ENCODE peak calls at places on chromosome 6, in six cellular contexts. V is GM23338, C is astrocyte, W is PC-3, X is GM23248, N is PC-9. A is an unnamed sample. For H3K4me1, the result is how much of the 10 kb centered on the place peaks cover.

GRCh38 chr6:148471624-148472494 is 129.2 kb downstream of the SASH1 start:
- DNase-seq in V (no peak), C (peak), W (no peak), X (peak), N (no peak), A (peak)

GRCh38 chr6:26576929-26577719 is 19.6 kb upstream of the ABT1 start:
- DNase-seq in V (peak), C (peak), W (peak), X (peak), N (peak), A (peak)

GRCh38 chr6:158660331-158660730 is 10.5 kb downstream of the SYTL3 start:
- DNase-seq in V (peak), C (no peak), W (peak), X (peak), N (no peak), A (no peak)

GRCh38 chr6:158329531-158329930 is 17.3 kb downstream of the TULP4 start:
- DNase-seq in V (no peak), C (no peak), W (no peak), X (peak), N (no peak), A (no peak)

GRCh38 chr6:133184798-133185380 is 56.3 kb upstream of the EYA4 start:
- DNase-seq in V (peak), C (no peak), W (peak), X (peak), N (no peak), A (peak)

GRCh38 chr6:14423330-14423729 is 305.8 kb downstream of the CD83 start:
- DNase-seq in V (no peak), C (no peak), W (no peak), X (no peak), N (no peak), A (peak)

GRCh38 chr6:116111552-116112528 is 11.2 kb downstream of the NT5DC1 start:
- DNase-seq in V (peak), C (no peak), W (peak), X (peak), N (peak), A (peak)

GRCh38 chr6:55826941-55827340 is 48.4 kb downstream of the BMP5 start:
- DNase-seq in V (no peak), C (no peak), W (no peak), X (no peak), N (no peak), A (no peak)

GRCh38 chr6:31834704-31835375 is 7.3 kb downstream of the HSPA1B start:
- DNase-seq in V (peak), C (no peak), W (peak), X (peak), N (no peak), A (no peak)

GRCh38 chr6:149859938-149860337 is 4.2 kb downstream of the LRP11 start:
- DNase-seq in V (no peak), C (no peak), W (no peak), X (no peak), N (no peak), A (no peak)

GRCh38 chr6:72246926-72247325 is 360.6 kb downstream of the RIMS1 start:
- DNase-seq in V (peak), C (no peak), W (peak), X (no peak), N (no peak), A (no peak)

GRCh38 chr6:89242574-89243330 is 25.6 kb upstream of the GABRR1 start:
- DNase-seq in V (peak), C (peak), W (peak), X (peak), N (no peak), A (peak)

GRCh38 chr6:31246051-31246495 is 25.8 kb downstream of the HLA-C start:
- DNase-seq in V (peak), C (peak), W (peak), X (peak), N (peak), A (peak)

GRCh38 chr6:135906542-135906941 is 55.0 kb downstream of the PDE7B start:
- DNase-seq in V (no peak), C (peak), W (peak), X (peak), N (no peak), A (peak)

GRCh38 chr6:127897437-127897836 is 3.4 kb downstream of the THEMIS start:
- DNase-seq in V (no peak), C (peak), W (no peak), X (no peak), N (no peak), A (no peak)

GRCh38 chr6:116389357-116389756 is 18.6 kb downstream of the DSE start:
- DNase-seq in V (no peak), C (peak), W (no peak), X (peak), N (no peak), A (no peak)

GRCh38 chr6:4817551-4817950 is 41.3 kb downstream of the CDYL start:
- DNase-seq in V (no peak), C (peak), W (peak), X (peak), N (no peak), A (no peak)

GRCh38 chr6:3026811-3027626 is 27.3 kb downstream of the NQO2 start:
- DNase-seq in V (no peak), C (peak), W (no peak), X (no peak), N (no peak), A (peak)

GRCh38 chr6:5135783-5136376 is 50.7 kb downstream of the PPP1R3G start:
- DNase-seq in V (peak), C (no peak), W (peak), X (peak), N (no peak), A (peak)

GRCh38 chr6:133948472-133948871 is 4.6 kb upstream of the TBPL1 start:
- DNase-seq in V (no peak), C (no peak), W (no peak), X (no peak), N (no peak), A (no peak)

GRCh38 chr6:30657454-30657853 is 10.5 kb downstream of the C6orf136 start:
- DNase-seq in V (no peak), C (no peak), W (no peak), X (no peak), N (no peak), A (no peak)

GRCh38 chr6:139801571-139802321 is 427.3 kb upstream of the CITED2 start:
- DNase-seq in V (peak), C (peak), W (no peak), X (peak), N (no peak), A (peak)

GRCh38 chr6:21395121-21395520 is 198.4 kb upstream of the SOX4 start:
- DNase-seq in V (no peak), C (peak), W (peak), X (no peak), N (no peak), A (peak)

GRCh38 chr6:16333580-16333979 is 95.2 kb downstream of the GMPR start:
- DNase-seq in V (no peak), C (peak), W (peak), X (peak), N (peak), A (peak)
- H3K4me1 ChIP-seq in V (under half), C (under half), W (under half), X (half or more), N (under half), A (under half)

GRCh38 chr6:28814032-28814976 is 109.5 kb downstream of the TRIM27 start:
- DNase-seq in V (peak), C (no peak), W (no peak), X (no peak), N (no peak), A (no peak)

GRCh38 chr6:28816909-28817807 is 106.6 kb downstream of the TRIM27 start:
- DNase-seq in V (peak), C (peak), W (peak), X (peak), N (peak), A (peak)

GRCh38 chr6:28817808-28818145 is 106.0 kb downstream of the TRIM27 start:
- DNase-seq in V (no peak), C (no peak), W (no peak), X (no peak), N (no peak), A (no peak)

GRCh38 chr6:28812778-28813569 is 110.8 kb downstream of the TRIM27 start:
- DNase-seq in V (no peak), C (no peak), W (no peak), X (no peak), N (no peak), A (no peak)

DNA sequence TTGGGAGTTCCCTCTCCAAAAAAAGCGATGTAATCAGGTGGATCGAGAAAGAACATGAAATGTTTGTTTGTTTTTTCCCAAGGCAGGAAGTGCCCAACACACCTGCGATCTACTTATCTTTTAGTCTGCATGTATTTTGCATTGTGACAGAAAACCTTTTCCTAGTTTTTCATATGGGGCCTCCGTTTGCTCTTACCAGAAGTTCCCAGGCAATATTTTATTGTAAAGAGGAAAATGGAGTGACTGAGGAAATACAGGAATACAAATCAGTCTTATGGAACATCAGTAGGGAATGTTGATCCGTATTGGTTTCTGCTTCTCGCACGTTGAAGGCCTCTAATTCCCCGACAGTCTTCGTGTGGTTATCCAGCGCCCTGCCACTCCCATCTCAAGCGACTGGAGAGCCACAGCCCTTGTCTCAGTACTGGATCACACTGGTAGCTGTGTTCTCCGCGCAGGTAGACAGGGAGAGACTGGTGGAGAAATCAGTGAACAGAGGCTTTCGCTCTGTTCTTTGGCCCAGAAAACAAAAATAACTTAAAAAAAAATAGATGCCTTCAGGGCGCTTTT is 107.4 kb downstream of the TRIM27 start:
- DNase-seq in V (no peak), C (no peak), W (no peak), X (no peak), N (no peak), A (no peak)
- H3K4me3 ChIP-seq in V (peak), C (no peak), W (no peak), X (peak), N (peak), A (peak)

GRCh38 chr6:96942676-96943075 is 18.1 kb downstream of the KLHL32 start:
- DNase-seq in V (no peak), C (no peak), W (no peak), X (no peak), N (no peak), A (no peak)

GRCh38 chr6:96943535-96943934 is 19.0 kb downstream of the KLHL32 start:
- DNase-seq in V (no peak), C (no peak), W (no peak), X (no peak), N (no peak), A (no peak)

GRCh38 chr6:96939019-96939805 is 14.7 kb downstream of the KLHL32 start:
- DNase-seq in V (no peak), C (peak), W (peak), X (peak), N (peak), A (peak)

GRCh38 chr6:96940322-96940721 is 15.8 kb downstream of the KLHL32 start:
- DNase-seq in V (no peak), C (peak), W (peak), X (peak), N (no peak), A (no peak)
- H3K4me2 ChIP-seq in V (no peak), C (no peak), W (no peak), X (no peak), N (peak), A (no peak)

DNA sequence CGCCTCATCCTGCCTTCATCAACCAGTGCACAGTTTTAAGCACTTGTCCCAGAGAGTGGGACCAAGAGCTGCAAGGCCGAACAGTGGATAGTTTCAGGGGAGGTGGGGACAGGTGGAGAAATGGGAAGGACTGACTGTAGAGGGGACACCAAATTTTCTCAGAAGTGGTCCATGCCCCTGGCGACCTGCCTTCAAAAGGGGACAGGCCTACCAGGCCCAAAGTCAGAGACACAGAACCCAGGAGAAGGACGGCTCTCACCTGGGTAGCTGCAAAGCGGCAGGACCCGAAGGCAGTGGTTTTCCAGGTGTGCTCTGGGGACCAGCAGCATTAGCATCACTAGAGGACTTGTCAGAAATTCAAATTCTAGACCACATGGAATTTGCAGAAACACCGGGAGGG is 5.8 kb downstream of the TFEB start:
- DNase-seq in V (peak), C (no peak), W (no peak), X (no peak), N (no peak), A (no peak)
- H3K4me1 ChIP-seq in V (under half), C (under half), W (under half), X (under half), N (under half), A (half or more)

DNA sequence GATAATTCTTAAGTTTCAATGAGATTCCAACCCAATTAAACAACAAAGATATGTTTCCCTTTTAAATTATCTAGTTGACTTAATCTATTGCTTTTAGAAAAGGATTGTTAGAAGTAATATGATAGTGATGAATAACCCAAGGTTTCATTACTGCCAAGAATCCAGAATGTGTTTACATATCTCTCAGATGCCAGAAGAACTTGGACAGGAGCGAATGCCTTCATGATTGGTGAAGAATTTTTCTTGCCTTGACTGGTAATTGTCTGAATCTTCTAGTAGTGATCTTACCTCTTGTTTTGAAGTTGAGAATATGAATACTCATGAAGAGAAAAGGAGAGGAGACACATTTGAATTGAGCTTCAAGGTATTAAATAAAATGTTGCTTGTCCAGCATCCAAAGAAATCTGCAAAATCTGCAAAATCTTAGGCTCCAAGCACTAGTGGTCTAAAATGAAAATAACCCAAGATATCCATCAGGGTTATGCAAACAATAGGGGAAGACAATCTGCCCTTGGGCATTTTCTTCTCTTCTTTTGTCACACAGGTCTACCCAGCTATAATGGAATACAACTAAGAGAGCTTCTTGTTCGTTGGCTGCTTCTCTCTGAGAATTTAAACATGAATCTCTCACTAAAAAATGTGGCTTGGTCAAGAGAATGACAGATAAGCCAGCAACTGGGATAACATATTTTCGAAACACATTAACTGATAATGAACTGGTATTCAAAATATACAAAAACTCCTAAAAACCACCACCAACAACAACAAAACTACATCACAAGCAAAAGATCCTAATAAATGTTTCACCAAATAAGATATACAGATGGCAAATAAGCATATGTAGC is 928.9 kb downstream of the EYS start:
- DNase-seq in V (no peak), C (no peak), W (peak), X (no peak), N (no peak), A (peak)
- H3K4me3 ChIP-seq in V (no peak), C (no peak), W (no peak), X (no peak), N (no peak), A (no peak)

GRCh38 chr6:6798430-6798829 is 209.9 kb downstream of the LY86 start:
- DNase-seq in V (no peak), C (no peak), W (no peak), X (no peak), N (no peak), A (no peak)
- H3K4me2 ChIP-seq in V (no peak), C (no peak), W (no peak), X (no peak), N (no peak), A (no peak)

GRCh38 chr6:161348628-161348994 is 74.8 kb upstream of the AGPAT4 start:
- DNase-seq in V (no peak), C (no peak), W (no peak), X (no peak), N (no peak), A (no peak)

GRCh38 chr6:161346717-161347504 is 73.0 kb upstream of the AGPAT4 start:
- DNase-seq in V (no peak), C (no peak), W (no peak), X (no peak), N (no peak), A (no peak)

GRCh38 chr6:161347988-161348627 is 74.2 kb upstream of the AGPAT4 start:
- DNase-seq in V (no peak), C (no peak), W (no peak), X (no peak), N (no peak), A (no peak)

GRCh38 chr6:161351855-161352254 is 78.0 kb upstream of the AGPAT4 start:
- DNase-seq in V (no peak), C (no peak), W (no peak), X (no peak), N (no peak), A (no peak)

DNA sequence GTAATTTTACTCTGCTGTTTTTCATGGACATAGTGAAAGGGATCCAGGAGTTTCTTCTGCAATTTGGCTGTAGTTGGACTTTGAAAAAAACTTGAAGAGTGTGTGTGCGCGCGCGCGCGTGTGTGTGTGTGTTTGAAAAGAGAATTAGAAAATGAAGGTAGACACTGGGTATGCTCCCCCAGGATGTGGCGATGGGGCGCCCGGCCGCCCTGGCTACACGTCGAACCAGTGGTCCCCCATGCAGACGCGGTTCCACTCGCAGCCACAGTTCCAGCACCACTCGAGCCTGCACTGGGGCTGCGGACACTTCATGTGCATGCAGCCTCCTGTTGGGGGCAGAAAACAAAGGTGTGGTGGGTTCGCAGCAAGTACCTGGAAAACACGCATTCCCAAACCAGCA is 76.0 kb upstream of the AGPAT4 start:
- DNase-seq in V (peak), C (no peak), W (no peak), X (no peak), N (no peak), A (no peak)
- H3K4me1 ChIP-seq in V (under half), C (under half), W (under half), X (under half), N (under half), A (under half)

A was measured in mesenchymal stem cell.